ENCODE peak calls at places on chromosomes 6 and 20, in six cellular contexts. One of them, this sample, is unnamed.

GRCh38 chr6:33581186-33581585 is 1.1 kb upstream of the BAK1 start:
- DNase-seq in Calu3: no peak
- DNase-seq in CD4-positive, alpha-beta memory T cell: no peak
- DNase-seq in activated CD8-positive, alpha-beta T cell treated with anti-CD3 and anti-CD28 coated beads, Interleukin-2, amount 10 ng/mL, durations not matched to agents 7 days and 5 days: no peak
- DNase-seq in endothelial cell of umbilical vein: no peak
- DNase-seq in SW480: no peak
- DNase-seq in this sample: no peak

GRCh38 chr6:95408111-95408510 is 169.2 kb upstream of the MANEA start:
- DNase-seq in Calu3: no peak
- DNase-seq in CD4-positive, alpha-beta memory T cell: no peak
- DNase-seq in activated CD8-positive, alpha-beta T cell treated with anti-CD3 and anti-CD28 coated beads, Interleukin-2, amount 10 ng/mL, durations not matched to agents 7 days and 5 days: no peak
- DNase-seq in endothelial cell of umbilical vein: no peak
- DNase-seq in SW480: no peak
- DNase-seq in this sample: no peak

GRCh38 chr20:37918035-37918434 is 15.1 kb downstream of the VSTM2L start:
- DNase-seq in Calu3: no peak
- DNase-seq in CD4-positive, alpha-beta memory T cell: no peak
- DNase-seq in activated CD8-positive, alpha-beta T cell treated with anti-CD3 and anti-CD28 coated beads, Interleukin-2, amount 10 ng/mL, durations not matched to agents 7 days and 5 days: no peak
- DNase-seq in endothelial cell of umbilical vein: no peak
- DNase-seq in SW480: no peak
- DNase-seq in this sample: no peak

GRCh38 chr6:17101422-17102257 is at the start of gene STMND1:
- DNase-seq in Calu3: peak
- DNase-seq in CD4-positive, alpha-beta memory T cell: no peak
- DNase-seq in activated CD8-positive, alpha-beta T cell treated with anti-CD3 and anti-CD28 coated beads, Interleukin-2, amount 10 ng/mL, durations not matched to agents 7 days and 5 days: no peak
- DNase-seq in endothelial cell of umbilical vein: peak
- DNase-seq in SW480: peak
- DNase-seq in this sample: no peak

GRCh38 chr20:48705208-48706115 is 122.3 kb downstream of the PREX1 start:
- DNase-seq in Calu3: no peak
- DNase-seq in CD4-positive, alpha-beta memory T cell: no peak
- DNase-seq in activated CD8-positive, alpha-beta T cell treated with anti-CD3 and anti-CD28 coated beads, Interleukin-2, amount 10 ng/mL, durations not matched to agents 7 days and 5 days: no peak
- DNase-seq in endothelial cell of umbilical vein: no peak
- DNase-seq in SW480: no peak
- DNase-seq in this sample: no peak

GRCh38 chr20:1894471-1894950 is 696 bp upstream of the SIRPA start:
- DNase-seq in Calu3: peak
- DNase-seq in CD4-positive, alpha-beta memory T cell: no peak
- DNase-seq in activated CD8-positive, alpha-beta T cell treated with anti-CD3 and anti-CD28 coated beads, Interleukin-2, amount 10 ng/mL, durations not matched to agents 7 days and 5 days: no peak
- DNase-seq in endothelial cell of umbilical vein: peak
- DNase-seq in SW480: peak
- DNase-seq in this sample: no peak

GRCh38 chr6:133645000-133645619 is 243.8 kb upstream of the TCF21 start:
- DNase-seq in Calu3: peak
- DNase-seq in CD4-positive, alpha-beta memory T cell: no peak
- DNase-seq in activated CD8-positive, alpha-beta T cell treated with anti-CD3 and anti-CD28 coated beads, Interleukin-2, amount 10 ng/mL, durations not matched to agents 7 days and 5 days: no peak
- DNase-seq in endothelial cell of umbilical vein: no peak
- DNase-seq in SW480: no peak
- DNase-seq in this sample: no peak

GRCh38 chr20:22536141-22536828 is 48.1 kb downstream of the FOXA2 start:
- DNase-seq in Calu3: no peak
- DNase-seq in CD4-positive, alpha-beta memory T cell: no peak
- DNase-seq in activated CD8-positive, alpha-beta T cell treated with anti-CD3 and anti-CD28 coated beads, Interleukin-2, amount 10 ng/mL, durations not matched to agents 7 days and 5 days: no peak
- DNase-seq in endothelial cell of umbilical vein: no peak
- DNase-seq in SW480: no peak
- DNase-seq in this sample: no peak

GRCh38 chr20:57432874-57433491 is 41.8 kb downstream of the RBM38 start:
- DNase-seq in Calu3: peak
- DNase-seq in CD4-positive, alpha-beta memory T cell: peak
- DNase-seq in activated CD8-positive, alpha-beta T cell treated with anti-CD3 and anti-CD28 coated beads, Interleukin-2, amount 10 ng/mL, durations not matched to agents 7 days and 5 days: peak
- DNase-seq in endothelial cell of umbilical vein: no peak
- DNase-seq in SW480: peak
- DNase-seq in this sample: peak

GRCh38 chr6:57216235-57217101 is 5.6 kb downstream of the RAB23 start:
- DNase-seq in Calu3: no peak
- DNase-seq in CD4-positive, alpha-beta memory T cell: no peak
- DNase-seq in activated CD8-positive, alpha-beta T cell treated with anti-CD3 and anti-CD28 coated beads, Interleukin-2, amount 10 ng/mL, durations not matched to agents 7 days and 5 days: no peak
- DNase-seq in endothelial cell of umbilical vein: no peak
- DNase-seq in SW480: no peak
- DNase-seq in this sample: no peak

GRCh38 chr6:22145294-22145693 is 151.5 kb downstream of the PRL start:
- DNase-seq in Calu3: no peak
- DNase-seq in CD4-positive, alpha-beta memory T cell: no peak
- DNase-seq in activated CD8-positive, alpha-beta T cell treated with anti-CD3 and anti-CD28 coated beads, Interleukin-2, amount 10 ng/mL, durations not matched to agents 7 days and 5 days: no peak
- DNase-seq in endothelial cell of umbilical vein: no peak
- DNase-seq in SW480: no peak
- DNase-seq in this sample: no peak

GRCh38 chr6:144007779-144008500 is at the start of gene PLAGL1:
- DNase-seq in Calu3: peak
- DNase-seq in CD4-positive, alpha-beta memory T cell: peak
- DNase-seq in activated CD8-positive, alpha-beta T cell treated with anti-CD3 and anti-CD28 coated beads, Interleukin-2, amount 10 ng/mL, durations not matched to agents 7 days and 5 days: peak
- DNase-seq in endothelial cell of umbilical vein: peak
- DNase-seq in SW480: peak
- DNase-seq in this sample: peak

GRCh38 chr6:43058511-43058910 is 723 bp downstream of the MRPL2 start:
- DNase-seq in Calu3: no peak
- DNase-seq in CD4-positive, alpha-beta memory T cell: no peak
- DNase-seq in activated CD8-positive, alpha-beta T cell treated with anti-CD3 and anti-CD28 coated beads, Interleukin-2, amount 10 ng/mL, durations not matched to agents 7 days and 5 days: no peak
- DNase-seq in endothelial cell of umbilical vein: no peak
- DNase-seq in SW480: no peak
- DNase-seq in this sample: no peak

GRCh38 chr6:71478834-71479541 is 190.4 kb downstream of the OGFRL1 start:
- DNase-seq in Calu3: no peak
- DNase-seq in CD4-positive, alpha-beta memory T cell: no peak
- DNase-seq in activated CD8-positive, alpha-beta T cell treated with anti-CD3 and anti-CD28 coated beads, Interleukin-2, amount 10 ng/mL, durations not matched to agents 7 days and 5 days: no peak
- DNase-seq in endothelial cell of umbilical vein: peak
- DNase-seq in SW480: peak
- DNase-seq in this sample: no peak

GRCh38 chr6:133646021-133646682 is 242.8 kb upstream of the TCF21 start:
- DNase-seq in Calu3: peak
- DNase-seq in CD4-positive, alpha-beta memory T cell: no peak
- DNase-seq in activated CD8-positive, alpha-beta T cell treated with anti-CD3 and anti-CD28 coated beads, Interleukin-2, amount 10 ng/mL, durations not matched to agents 7 days and 5 days: no peak
- DNase-seq in endothelial cell of umbilical vein: no peak
- DNase-seq in SW480: no peak
- DNase-seq in this sample: no peak

GRCh38 chr20:17636523-17637412 is 45.3 kb downstream of the RRBP1 start:
- DNase-seq in Calu3: no peak
- DNase-seq in CD4-positive, alpha-beta memory T cell: no peak
- DNase-seq in activated CD8-positive, alpha-beta T cell treated with anti-CD3 and anti-CD28 coated beads, Interleukin-2, amount 10 ng/mL, durations not matched to agents 7 days and 5 days: no peak
- DNase-seq in endothelial cell of umbilical vein: no peak
- DNase-seq in SW480: no peak
- DNase-seq in this sample: no peak

GRCh38 chr20:46434597-46434996 is 28.2 kb upstream of the ELMO2 start:
- DNase-seq in Calu3: no peak
- DNase-seq in CD4-positive, alpha-beta memory T cell: no peak
- DNase-seq in activated CD8-positive, alpha-beta T cell treated with anti-CD3 and anti-CD28 coated beads, Interleukin-2, amount 10 ng/mL, durations not matched to agents 7 days and 5 days: no peak
- DNase-seq in endothelial cell of umbilical vein: no peak
- DNase-seq in SW480: no peak
- DNase-seq in this sample: no peak

GRCh38 chr6:5084787-5085637 is at the start of gene PPP1R3G:
- DNase-seq in Calu3: peak
- DNase-seq in CD4-positive, alpha-beta memory T cell: no peak
- DNase-seq in activated CD8-positive, alpha-beta T cell treated with anti-CD3 and anti-CD28 coated beads, Interleukin-2, amount 10 ng/mL, durations not matched to agents 7 days and 5 days: peak
- DNase-seq in endothelial cell of umbilical vein: peak
- DNase-seq in SW480: peak
- DNase-seq in this sample: no peak

GRCh38 chr6:140283197-140283596 is 908.7 kb upstream of the CITED2 start:
- DNase-seq in Calu3: no peak
- DNase-seq in CD4-positive, alpha-beta memory T cell: no peak
- DNase-seq in activated CD8-positive, alpha-beta T cell treated with anti-CD3 and anti-CD28 coated beads, Interleukin-2, amount 10 ng/mL, durations not matched to agents 7 days and 5 days: no peak
- DNase-seq in endothelial cell of umbilical vein: no peak
- DNase-seq in SW480: no peak
- DNase-seq in this sample: no peak

GRCh38 chr6:150418825-150419594 is 50.2 kb downstream of the IYD start:
- DNase-seq in Calu3: peak
- DNase-seq in CD4-positive, alpha-beta memory T cell: peak
- DNase-seq in activated CD8-positive, alpha-beta T cell treated with anti-CD3 and anti-CD28 coated beads, Interleukin-2, amount 10 ng/mL, durations not matched to agents 7 days and 5 days: peak
- DNase-seq in endothelial cell of umbilical vein: peak
- DNase-seq in SW480: peak
- DNase-seq in this sample: peak

GRCh38 chr6:136408205-136408604 is 118.6 kb upstream of the BCLAF1 start:
- DNase-seq in Calu3: no peak
- DNase-seq in CD4-positive, alpha-beta memory T cell: no peak
- DNase-seq in activated CD8-positive, alpha-beta T cell treated with anti-CD3 and anti-CD28 coated beads, Interleukin-2, amount 10 ng/mL, durations not matched to agents 7 days and 5 days: no peak
- DNase-seq in endothelial cell of umbilical vein: peak
- DNase-seq in SW480: peak
- DNase-seq in this sample: no peak

GRCh38 chr20:38196592-38196991 is 31.5 kb upstream of the TGM2 start:
- DNase-seq in Calu3: no peak
- DNase-seq in CD4-positive, alpha-beta memory T cell: no peak
- DNase-seq in activated CD8-positive, alpha-beta T cell treated with anti-CD3 and anti-CD28 coated beads, Interleukin-2, amount 10 ng/mL, durations not matched to agents 7 days and 5 days: no peak
- DNase-seq in endothelial cell of umbilical vein: no peak
- DNase-seq in SW480: no peak
- DNase-seq in this sample: no peak

GRCh38 chr20:48716086-48716485 is 111.7 kb downstream of the PREX1 start:
- DNase-seq in Calu3: no peak
- DNase-seq in CD4-positive, alpha-beta memory T cell: peak
- DNase-seq in activated CD8-positive, alpha-beta T cell treated with anti-CD3 and anti-CD28 coated beads, Interleukin-2, amount 10 ng/mL, durations not matched to agents 7 days and 5 days: peak
- DNase-seq in endothelial cell of umbilical vein: no peak
- DNase-seq in SW480: no peak
- DNase-seq in this sample: peak

GRCh38 chr6:33850869-33851541 is 47.2 kb upstream of the MLN start:
- DNase-seq in Calu3: no peak
- DNase-seq in CD4-positive, alpha-beta memory T cell: no peak
- DNase-seq in activated CD8-positive, alpha-beta T cell treated with anti-CD3 and anti-CD28 coated beads, Interleukin-2, amount 10 ng/mL, durations not matched to agents 7 days and 5 days: no peak
- DNase-seq in endothelial cell of umbilical vein: no peak
- DNase-seq in SW480: no peak
- DNase-seq in this sample: no peak

GRCh38 chr20:24668791-24669190 is 199.4 kb downstream of the SYNDIG1 start:
- DNase-seq in Calu3: no peak
- DNase-seq in CD4-positive, alpha-beta memory T cell: no peak
- DNase-seq in activated CD8-positive, alpha-beta T cell treated with anti-CD3 and anti-CD28 coated beads, Interleukin-2, amount 10 ng/mL, durations not matched to agents 7 days and 5 days: no peak
- DNase-seq in endothelial cell of umbilical vein: no peak
- DNase-seq in SW480: no peak
- DNase-seq in this sample: no peak

GRCh38 chr20:56429941-56430340 is 17.9 kb downstream of the CASS4 start:
- DNase-seq in Calu3: no peak
- DNase-seq in CD4-positive, alpha-beta memory T cell: no peak
- DNase-seq in activated CD8-positive, alpha-beta T cell treated with anti-CD3 and anti-CD28 coated beads, Interleukin-2, amount 10 ng/mL, durations not matched to agents 7 days and 5 days: no peak
- DNase-seq in endothelial cell of umbilical vein: no peak
- DNase-seq in SW480: no peak
- DNase-seq in this sample: no peak

GRCh38 chr6:43951756-43952675 is 175.2 kb downstream of the MRPL14 start:
- DNase-seq in Calu3: no peak
- DNase-seq in CD4-positive, alpha-beta memory T cell: no peak
- DNase-seq in activated CD8-positive, alpha-beta T cell treated with anti-CD3 and anti-CD28 coated beads, Interleukin-2, amount 10 ng/mL, durations not matched to agents 7 days and 5 days: no peak
- DNase-seq in endothelial cell of umbilical vein: no peak
- DNase-seq in SW480: no peak
- DNase-seq in this sample: no peak

This sample was measured in immature natural killer cell.